ENCODE peak calls at places on chromosome 17, in eight cellular contexts. T is ELF-1; O is AG04449; C is globus pallidus; V is activated CD4-positive, alpha-beta T cell treated with anti-CD3 and anti-CD28 coated beads for 36 hours; Y is HL-60; P is dermis microvascular lymphatic vessel endothelial cell; D is aorta. Q is an unnamed sample.

GRCh38 chr17:4968916-4969550 is 1.4 kb upstream of the SPAG7 start:
- DNase-seq in T (peak), O (peak), C (no peak), V (peak), Y (peak), P (no peak), D (no peak), Q (peak)

GRCh38 chr17:13981881-13982280 is 87.4 kb upstream of the COX10 start:
- DNase-seq in T (no peak), O (no peak), C (no peak), V (no peak), Y (no peak), P (no peak), D (no peak), Q (no peak)

GRCh38 chr17:29572691-29573557 is 4.4 kb downstream of the TP53I13 start:
- DNase-seq in T (peak), O (no peak), C (peak), V (peak), Y (no peak), P (no peak), D (peak), Q (peak)

GRCh38 chr17:33914120-33914519 is 341.0 kb upstream of the CCL2 start:
- DNase-seq in T (no peak), O (no peak), C (no peak), V (no peak), Y (no peak), P (no peak), D (no peak), Q (no peak)

GRCh38 chr17:78529871-78530670 is 47.1 kb downstream of the DNAH17 start:
- DNase-seq in T (no peak), O (no peak), C (peak), V (no peak), Y (no peak), P (no peak), D (no peak), Q (no peak)

GRCh38 chr17:37360632-37361031 is 15.2 kb upstream of the C17orf78 start:
- DNase-seq in T (no peak), O (no peak), C (no peak), V (no peak), Y (peak), P (no peak), D (no peak), Q (no peak)

GRCh38 chr17:76793775-76794174 is 55.9 kb downstream of the MFSD11 start:
- DNase-seq in T (peak), O (no peak), C (no peak), V (peak), Y (no peak), P (no peak), D (no peak), Q (peak)

GRCh38 chr17:61955621-61956020 is 27.8 kb upstream of the INTS2 start:
- DNase-seq in T (no peak), O (no peak), C (no peak), V (no peak), Y (no peak), P (no peak), D (no peak), Q (no peak)

Q was measured in WERI-Rb-1.